ENCODE peak calls at places on chromosomes 16 and 17, in six cellular contexts. I is right cardiac atrium, T is heart right ventricle, H is transverse colon, U is right lobe of liver, R is left ventricle myocardium inferior. E is an unnamed sample.

GRCh38 chr17:57724038-57724728 is 20.9 kb downstream of the CCDC182 start:
- DNase-seq in I (no peak), T (no peak), H (no peak), U (no peak), R (no peak), E (no peak)

GRCh38 chr17:39836117-39836516 is 28.0 kb downstream of the IKZF3 start:
- DNase-seq in I (no peak), T (no peak), H (no peak), U (no peak), R (no peak), E (no peak)

GRCh38 chr17:82753516-82753915 is 1.7 kb downstream of the TBCD start:
- DNase-seq in I (no peak), T (no peak), H (no peak), U (peak; percentile 44), R (no peak), E (no peak)

GRCh38 chr16:66950437-66950836 is 10.6 kb upstream of the CES3 start:
- DNase-seq in I (no peak), T (no peak), H (no peak), U (no peak), R (no peak), E (no peak)

GRCh38 chr17:63446218-63446980 is at the start of gene CYB561:
- DNase-seq in I (peak; percentile 93), T (peak; percentile 59), H (peak; percentile 91), U (peak; percentile 79), R (peak; percentile 75), E (peak; percentile 94)

GRCh38 chr16:85556456-85557082 is 56.6 kb upstream of the GSE1 start:
- DNase-seq in I (peak; percentile 83), T (peak; percentile 69), H (peak; percentile 72), U (peak; percentile 75), R (no peak), E (peak; percentile 88)

GRCh38 chr17:74190807-74191206 is 12.7 kb upstream of the RPL38 start:
- DNase-seq in I (peak; percentile 54), T (no peak), H (no peak), U (no peak), R (no peak), E (peak; percentile 58)

GRCh38 chr16:66740533-66740932 is 10.9 kb downstream of the DYNC1LI2 start:
- DNase-seq in I (no peak), T (peak; percentile 26), H (peak; percentile 65), U (no peak), R (no peak), E (no peak)

GRCh38 chr16:81575307-81575706 is 130.7 kb downstream of the CMIP start:
- DNase-seq in I (no peak), T (no peak), H (no peak), U (no peak), R (no peak), E (no peak)

GRCh38 chr16:70573451-70574121 is 50.0 kb downstream of the SF3B3 start:
- DNase-seq in I (no peak), T (peak; percentile 77), H (no peak), U (no peak), R (peak; percentile 45), E (no peak)

GRCh38 chr17:43880420-43880991 is 26.8 kb downstream of the MPP2 start:
- DNase-seq in I (no peak), T (no peak), H (peak; percentile 66), U (peak; percentile 60), R (no peak), E (peak; percentile 71)

GRCh38 chr16:48381201-48381600 is 4.0 kb downstream of the SIAH1 start:
- DNase-seq in I (no peak), T (no peak), H (no peak), U (no peak), R (no peak), E (no peak)

GRCh38 chr17:14299261-14300093 is 1.4 kb upstream of the HS3ST3B1 start:
- DNase-seq in I (peak; percentile 72), T (no peak), H (peak; percentile 16), U (peak; percentile 71), R (no peak), E (peak; percentile 68)

GRCh38 chr16:72783716-72784320 is 264.1 kb downstream of the ZFHX3 start:
- DNase-seq in I (no peak), T (no peak), H (no peak), U (no peak), R (no peak), E (no peak)

GRCh38 chr16:2819179-2819938 is 2.3 kb downstream of the PRSS21 start:
- DNase-seq in I (no peak), T (no peak), H (peak; percentile 3), U (no peak), R (no peak), E (peak; percentile 51)

GRCh38 chr17:73560661-73561060 is 83.6 kb downstream of the SDK2 start:
- DNase-seq in I (no peak), T (no peak), H (no peak), U (no peak), R (no peak), E (no peak)

GRCh38 chr17:58632324-58633314 is 59.2 kb downstream of the TEX14 start:
- DNase-seq in I (no peak), T (no peak), H (no peak), U (no peak), R (no peak), E (no peak)

GRCh38 chr17:49747632-49748031 is 16.3 kb downstream of the FAM117A start:
- DNase-seq in I (no peak), T (no peak), H (no peak), U (peak; percentile 61), R (no peak), E (no peak)

GRCh38 chr16:12182202-12182601 is 205.7 kb downstream of the SNX29 start:
- DNase-seq in I (no peak), T (no peak), H (no peak), U (no peak), R (no peak), E (no peak)

GRCh38 chr16:85385463-85386331 is 227.4 kb upstream of the GSE1 start:
- DNase-seq in I (peak; percentile 64), T (no peak), H (no peak), U (peak; percentile 55), R (peak; percentile 10), E (peak; percentile 59)

GRCh38 chr16:86961133-86961720 is 356.0 kb downstream of the C16orf95 start:
- DNase-seq in I (peak; percentile 69), T (no peak), H (no peak), U (no peak), R (no peak), E (no peak)

GRCh38 chr17:36534117-36534880 is at the start of gene MYO19:
- DNase-seq in I (peak; percentile 86), T (peak; percentile 52), H (peak; percentile 82), U (peak; percentile 76), R (peak; percentile 62), E (peak; percentile 88)

GRCh38 chr17:75856062-75856681 is 1.0 kb upstream of the WBP2 start:
- DNase-seq in I (no peak), T (no peak), H (peak; percentile 51), U (no peak), R (no peak), E (no peak)

GRCh38 chr17:75864448-75864871 is 9.3 kb upstream of the WBP2 start:
- DNase-seq in I (peak; percentile 85), T (peak; percentile 84), H (peak; percentile 75), U (no peak), R (peak; percentile 78), E (peak; percentile 70)

DNA sequence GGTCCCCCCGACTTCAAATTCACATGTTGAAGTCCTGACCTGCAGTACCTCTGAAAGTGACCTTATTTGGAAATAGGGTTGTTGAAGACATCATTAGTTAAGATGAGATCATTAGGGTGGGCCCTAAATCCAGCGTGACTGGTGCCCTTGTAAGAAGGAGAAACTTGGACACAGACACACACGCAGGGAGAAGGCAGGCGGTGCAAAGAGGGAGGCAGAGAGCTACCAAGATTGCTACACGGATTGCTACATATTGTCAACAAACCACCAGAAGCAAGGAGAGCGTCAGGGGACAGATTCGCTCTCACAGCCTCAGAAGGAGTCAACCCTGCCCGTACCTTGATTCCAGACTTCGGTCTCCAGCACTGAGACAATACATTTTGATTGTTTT is 6.8 kb upstream of the WBP2 start:
- DNase-seq in I (no peak), T (no peak), H (no peak), U (no peak), R (no peak), E (no peak)
- H3K27ac ChIP-seq in I (no peak overlapping the region), T (no peak overlapping the region), H (peak overlapping the region; percentile 31), U (no peak overlapping the region), R (peak overlapping the region; percentile 40), E (no peak overlapping the region)

DNA sequence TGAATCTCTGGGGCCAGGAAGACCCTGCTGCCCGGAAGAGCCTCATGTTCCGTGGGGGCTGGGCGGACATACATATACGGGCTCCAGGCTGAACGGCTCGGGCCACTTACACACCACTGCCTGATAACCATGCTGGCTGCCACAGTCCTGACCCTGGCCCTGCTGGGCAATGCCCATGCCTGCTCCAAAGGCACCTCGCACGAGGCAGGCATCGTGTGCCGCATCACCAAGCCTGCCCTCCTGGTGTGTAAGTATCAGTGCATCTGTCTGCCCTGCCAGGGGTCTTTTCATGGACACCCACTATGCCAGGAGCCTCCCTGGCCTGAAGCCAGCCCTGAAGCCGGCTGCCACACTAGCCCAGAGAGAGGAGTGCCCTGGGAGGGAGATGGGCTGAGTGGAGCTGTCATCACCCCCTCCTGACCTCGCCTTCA is at the start of gene CETP:
- DNase-seq in I (no peak), T (no peak), H (no peak), U (no peak), R (no peak), E (no peak)
- H3K4me3 ChIP-seq in I (no peak within 1 kb of the TSS), T (no peak within 1 kb of the TSS), H (no peak within 1 kb of the TSS), U (no peak within 1 kb of the TSS), R (peak within 1 kb of the TSS; percentile 24), E (no peak within 1 kb of the TSS)

GRCh38 chr17:42159796-42160551 is 5.2 kb upstream of the RAB5C start:
- DNase-seq in I (no peak), T (no peak), H (no peak), U (no peak), R (no peak), E (no peak)

GRCh38 chr17:42155614-42156045 is 841 bp upstream of the RAB5C start:
- DNase-seq in I (no peak), T (no peak), H (no peak), U (no peak), R (no peak), E (no peak)

GRCh38 chr17:42153919-42154491 is 784 bp downstream of the RAB5C start:
- DNase-seq in I (no peak), T (no peak), H (no peak), U (no peak), R (no peak), E (no peak)

GRCh38 chr17:42154514-42154883 is 290 bp downstream of the RAB5C start:
- DNase-seq in I (no peak), T (no peak), H (no peak), U (no peak), R (no peak), E (no peak)
- H3K27ac ChIP-seq in I (peak overlapping the region; percentile 61), T (peak overlapping the region; percentile 91), H (peak overlapping the region; percentile 75), U (peak overlapping the region; percentile 79), R (peak overlapping the region; percentile 91), E (peak overlapping the region; percentile 80)

GRCh38 chr17:19380551-19381284 is 2.4 kb downstream of the MAPK7 start:
- DNase-seq in I (no peak), T (no peak), H (no peak), U (no peak), R (no peak), E (peak; percentile 59)

GRCh38 chr17:19378416-19379293 is at the start of gene MAPK7:
- DNase-seq in I (no peak), T (no peak), H (peak; percentile 31), U (peak; percentile 59), R (no peak), E (peak; percentile 69)

GRCh38 chr17:19377602-19378415 is 489 bp upstream of the MAPK7 start:
- DNase-seq in I (peak; percentile 100), T (peak; percentile 98), H (peak; percentile 99), U (peak; percentile 100), R (peak; percentile 98), E (peak; percentile 99)

GRCh38 chr17:19381361-19381740 is 3.1 kb downstream of the MAPK7 start:
- DNase-seq in I (no peak), T (no peak), H (no peak), U (no peak), R (no peak), E (peak; percentile 40)

GRCh38 chr17:19379306-19380075 is 1.2 kb downstream of the MAPK7 start:
- DNase-seq in I (no peak), T (no peak), H (no peak), U (no peak), R (no peak), E (peak; percentile 6)
- H3K4me3 ChIP-seq in I (peak overlapping the region; percentile 77), T (peak overlapping the region; percentile 93), H (peak overlapping the region; percentile 73), U (peak overlapping the region; percentile 86), R (peak overlapping the region; percentile 92), E (peak overlapping the region; percentile 94)